ENCODE peak calls at places on chromosomes 2 and 18, in six cellular contexts. Z is HCT116, U is GM23248, A is neural progenitor cell, Q is MM.1S, B is SK-N-SH. I is an unnamed sample.

GRCh38 chr2:137115081-137115713 is 349.9 kb downstream of the THSD7B start:
- DNase-seq in Z (no peak), U (peak; percentile 10), A (no peak), Q (no peak), B (no peak), I (no peak)

GRCh38 chr2:136117391-136117841 is 533 bp downstream of the CXCR4 start:
- DNase-seq in Z (no peak), U (peak; percentile 46), A (peak; percentile 82), Q (peak; percentile 64), B (peak; percentile 71), I (peak; percentile 12)

GRCh38 chr2:120548627-120549026 is 187.0 kb upstream of the GLI2 start:
- DNase-seq in Z (no peak), U (no peak), A (no peak), Q (no peak), B (no peak), I (no peak)

GRCh38 chr18:1488394-1488793 is 583.7 kb downstream of the ADCYAP1 start:
- DNase-seq in Z (no peak), U (no peak), A (no peak), Q (no peak), B (no peak), I (no peak)

GRCh38 chr2:1487758-1488715 is 74.8 kb downstream of the TPO start:
- DNase-seq in Z (no peak), U (no peak), A (peak; percentile 14), Q (no peak), B (peak; percentile 27), I (no peak)

GRCh38 chr2:6578417-6578816 is 287.3 kb downstream of the CMPK2 start:
- DNase-seq in Z (no peak), U (no peak), A (no peak), Q (no peak), B (no peak), I (no peak)

GRCh38 chr2:138516030-138516704 is 14.6 kb downstream of the SPOPL start:
- DNase-seq in Z (no peak), U (peak; percentile 45), A (no peak), Q (no peak), B (no peak), I (peak; percentile 19)

GRCh38 chr2:209389124-209389523 is 34.7 kb upstream of the MAP2 start:
- DNase-seq in Z (no peak), U (no peak), A (peak; percentile 68), Q (no peak), B (no peak), I (peak; percentile 30)

GRCh38 chr2:69131983-69132675 is 119.2 kb downstream of the ANTXR1 start:
- DNase-seq in Z (no peak), U (no peak), A (no peak), Q (no peak), B (no peak), I (peak; percentile 95)

GRCh38 chr2:70670626-70671025 is 97.4 kb downstream of the ADD2 start:
- DNase-seq in Z (no peak), U (no peak), A (no peak), Q (no peak), B (no peak), I (no peak)

GRCh38 chr2:203105996-203106395 is 91.3 kb downstream of the NBEAL1 start:
- DNase-seq in Z (no peak), U (no peak), A (no peak), Q (no peak), B (no peak), I (no peak)

GRCh38 chr2:73175663-73176204 is 26.6 kb upstream of the NOTO start:
- DNase-seq in Z (no peak), U (peak; percentile 87), A (peak; percentile 90), Q (peak; percentile 70), B (peak; percentile 79), I (peak; percentile 55)

GRCh38 chr18:45066210-45066609 is 385.5 kb downstream of the SETBP1 start:
- DNase-seq in Z (no peak), U (no peak), A (no peak), Q (no peak), B (no peak), I (no peak)

GRCh38 chr18:69622961-69623360 is 222.3 kb downstream of the DOK6 start:
- DNase-seq in Z (no peak), U (no peak), A (no peak), Q (no peak), B (no peak), I (no peak)

GRCh38 chr2:202109139-202109736 is 36.2 kb downstream of the KIAA2012 start:
- DNase-seq in Z (no peak), U (no peak), A (no peak), Q (no peak), B (no peak), I (no peak)

GRCh38 chr2:110993557-110994231 is 127.0 kb upstream of the BCL2L11 start:
- DNase-seq in Z (no peak), U (no peak), A (no peak), Q (no peak), B (no peak), I (peak; percentile 29)

GRCh38 chr2:51997571-51997970 is 965.6 kb upstream of the NRXN1 start:
- DNase-seq in Z (peak; percentile 3), U (no peak), A (no peak), Q (no peak), B (no peak), I (peak; percentile 29)

GRCh38 chr2:95291222-95291621 is 5.9 kb upstream of the KCNIP3 start:
- DNase-seq in Z (no peak), U (no peak), A (no peak), Q (no peak), B (no peak), I (no peak)

DNA sequence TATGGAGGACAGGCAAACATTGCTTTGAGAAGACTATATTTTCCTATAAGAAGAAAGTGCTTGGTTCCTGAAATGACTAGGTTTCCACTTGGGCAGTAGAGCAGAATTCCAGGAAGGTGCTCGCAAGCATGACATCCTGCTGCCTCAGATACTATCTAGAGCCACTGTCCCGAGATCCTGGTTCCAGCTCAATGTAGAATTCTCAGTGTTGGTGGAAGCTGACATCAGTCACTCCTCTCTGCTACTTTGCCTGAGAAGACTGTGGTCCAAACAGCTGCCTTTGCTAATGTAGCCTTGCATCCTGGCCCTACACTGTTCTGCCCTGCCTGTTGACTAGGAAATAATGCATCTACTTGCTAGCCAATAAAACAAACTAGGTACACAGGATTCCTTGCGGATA is 50.0 kb upstream of the ITGA6 start:
- DNase-seq in Z (no peak), U (no peak), A (no peak), Q (no peak), B (no peak), I (no peak)
- H3K9ac ChIP-seq in Z (no peak overlapping the region), U (no peak overlapping the region), A (no peak overlapping the region), Q (no peak overlapping the region), B (no peak overlapping the region), I (no peak overlapping the region)

DNA sequence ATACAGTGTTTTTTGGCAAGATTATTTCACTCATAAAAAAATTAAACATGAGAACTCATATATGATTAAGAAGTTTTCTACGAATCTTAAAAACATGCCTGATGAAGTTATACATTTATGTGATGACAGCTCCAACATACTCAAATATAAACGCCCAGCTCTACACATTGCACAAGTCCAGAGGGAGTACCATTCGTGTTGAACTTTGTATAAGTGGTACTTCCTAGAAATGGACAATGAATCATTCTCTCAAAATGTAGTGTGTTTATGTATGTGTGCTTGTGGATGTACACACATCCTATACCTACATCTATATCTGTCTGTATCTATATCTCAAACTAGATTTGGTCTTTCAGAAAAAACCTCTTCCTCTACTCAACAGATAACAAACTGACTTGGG is 309.4 kb downstream of the IRS1 start:
- DNase-seq in Z (no peak), U (peak; percentile 31), A (no peak), Q (no peak), B (no peak), I (no peak)
- TF ChIP-seq EZH2phosphoT487 in Z (no peak), U (no peak), A (no peak), Q (no peak), B (no peak), I (no peak)

GRCh38 chr18:58105206-58105907 is 61.3 kb downstream of the NEDD4L start:
- DNase-seq in Z (no peak), U (no peak), A (no peak), Q (no peak), B (no peak), I (no peak)
- H3K9ac ChIP-seq in Z (no peak overlapping the region), U (no peak overlapping the region), A (no peak overlapping the region), Q (no peak overlapping the region), B (no peak overlapping the region), I (no peak overlapping the region)

GRCh38 chr2:169891593-169892298 is 64.5 kb downstream of the UBR3 start:
- DNase-seq in Z (no peak), U (peak; percentile 19), A (no peak), Q (no peak), B (no peak), I (peak; percentile 76)
- TF ChIP-seq EZH2phosphoT487 in Z (no peak), U (no peak), A (no peak), Q (no peak), B (no peak), I (no peak)

DNA sequence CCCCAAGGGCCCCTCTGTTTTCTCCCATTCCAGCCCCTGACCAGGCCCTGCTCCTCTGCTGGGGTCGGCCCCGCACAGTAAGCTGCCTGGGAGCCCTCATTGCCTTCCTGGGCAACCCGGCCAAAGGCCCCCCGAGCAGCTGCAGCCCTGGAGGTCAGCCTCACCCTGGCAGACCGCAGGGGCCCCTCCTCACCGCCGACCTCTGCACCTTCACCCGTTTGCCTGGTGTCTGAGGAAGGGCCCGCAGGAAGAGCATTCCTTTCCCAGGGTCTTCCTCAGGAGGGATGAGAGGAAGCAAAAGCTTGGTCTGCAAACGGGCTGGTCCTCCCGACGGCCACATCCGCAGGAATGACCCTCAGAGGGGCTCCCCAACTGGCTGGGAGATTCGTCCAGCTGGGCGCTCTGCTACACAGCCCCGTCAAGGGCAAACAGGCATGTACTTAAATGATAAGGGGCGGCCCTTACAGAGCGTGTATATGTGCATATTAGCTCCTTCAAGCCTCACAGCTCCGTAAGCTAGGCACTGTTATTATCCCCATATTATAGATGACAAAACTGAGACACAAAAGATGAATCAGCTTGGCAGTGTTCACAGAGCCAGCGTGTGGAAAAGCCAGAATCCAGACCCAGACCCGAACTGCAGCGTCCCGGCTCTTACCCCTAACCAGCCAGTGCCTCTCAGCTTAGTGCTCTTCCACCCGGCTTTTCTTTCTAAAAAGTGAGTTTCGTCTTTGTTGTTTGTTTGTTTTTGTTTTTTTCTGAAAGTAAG is 52.8 kb downstream of the SLC4A1AP start:
- DNase-seq in Z (no peak), U (no peak), A (peak; percentile 32), Q (peak; percentile 31), B (no peak), I (no peak)
- H3K9ac ChIP-seq in Z (peak overlapping the region; percentile 52), U (peak overlapping the region; percentile 70), A (no peak overlapping the region), Q (peak overlapping the region; percentile 34), B (no peak overlapping the region), I (no peak overlapping the region)

I was measured in PC-3.